ENCODE peak calls at places on chromosome 18, in ten cellular contexts. One of them, this sample, is unnamed.

GRCh38 chr18:37499913-37500312 is 65.7 kb downstream of the CELF4 start:
- DNase-seq in astrocyte of the spinal cord: no peak
- DNase-seq in RWPE1: no peak
- DNase-seq in right lobe of liver: no peak
- DNase-seq in A549: no peak
- DNase-seq in osteocyte: no peak
- DNase-seq in WTC11: no peak
- DNase-seq in choroid plexus epithelial cell: no peak
- DNase-seq in activated B cell treated with CpG ODN at 0.5 μM for 24 hours: no peak
- DNase-seq in IMR-90: no peak
- DNase-seq in this sample: no peak

GRCh38 chr18:22557160-22557941 is 139.6 kb upstream of the CTAGE1 start:
- DNase-seq in astrocyte of the spinal cord: no peak
- DNase-seq in RWPE1: no peak
- DNase-seq in right lobe of liver: no peak
- DNase-seq in A549: no peak
- DNase-seq in osteocyte: no peak
- DNase-seq in WTC11: no peak
- DNase-seq in choroid plexus epithelial cell: no peak
- DNase-seq in activated B cell treated with CpG ODN at 0.5 μM for 24 hours: no peak
- DNase-seq in IMR-90: no peak
- DNase-seq in this sample: no peak

GRCh38 chr18:39571511-39571910 is 2005.9 kb upstream of the CELF4 start:
- DNase-seq in astrocyte of the spinal cord: peak; percentile 22
- DNase-seq in RWPE1: no peak
- DNase-seq in right lobe of liver: no peak
- DNase-seq in A549: peak; percentile 3
- DNase-seq in osteocyte: no peak
- DNase-seq in WTC11: no peak
- DNase-seq in choroid plexus epithelial cell: peak; percentile 61
- DNase-seq in activated B cell treated with CpG ODN at 0.5 μM for 24 hours: no peak
- DNase-seq in IMR-90: peak; percentile 19
- DNase-seq in this sample: peak; percentile 30

GRCh38 chr18:9742588-9743131 is 34.6 kb downstream of the RAB31 start:
- DNase-seq in astrocyte of the spinal cord: peak; percentile 68
- DNase-seq in RWPE1: no peak
- DNase-seq in right lobe of liver: no peak
- DNase-seq in A549: no peak
- DNase-seq in osteocyte: no peak
- DNase-seq in WTC11: no peak
- DNase-seq in choroid plexus epithelial cell: peak; percentile 63
- DNase-seq in activated B cell treated with CpG ODN at 0.5 μM for 24 hours: no peak
- DNase-seq in IMR-90: peak; percentile 36
- DNase-seq in this sample: peak; percentile 61

GRCh38 chr18:57542126-57542525 is 44.4 kb downstream of the FECH start:
- DNase-seq in astrocyte of the spinal cord: peak; percentile 56
- DNase-seq in RWPE1: no peak
- DNase-seq in right lobe of liver: no peak
- DNase-seq in A549: no peak
- DNase-seq in osteocyte: no peak
- DNase-seq in WTC11: no peak
- DNase-seq in choroid plexus epithelial cell: peak; percentile 52
- DNase-seq in activated B cell treated with CpG ODN at 0.5 μM for 24 hours: no peak
- DNase-seq in IMR-90: peak; percentile 86
- DNase-seq in this sample: no peak

GRCh38 chr18:8688428-8688827 is 16.9 kb upstream of the MTCL1 start:
- DNase-seq in astrocyte of the spinal cord: no peak
- DNase-seq in RWPE1: no peak
- DNase-seq in right lobe of liver: no peak
- DNase-seq in A549: no peak
- DNase-seq in osteocyte: no peak
- DNase-seq in WTC11: no peak
- DNase-seq in choroid plexus epithelial cell: no peak
- DNase-seq in activated B cell treated with CpG ODN at 0.5 μM for 24 hours: no peak
- DNase-seq in IMR-90: no peak
- DNase-seq in this sample: no peak

GRCh38 chr18:11752116-11752911 is 63.2 kb downstream of the GNAL start:
- DNase-seq in astrocyte of the spinal cord: peak; percentile 32
- DNase-seq in RWPE1: peak; percentile 40
- DNase-seq in right lobe of liver: no peak
- DNase-seq in A549: peak; percentile 60
- DNase-seq in osteocyte: no peak
- DNase-seq in WTC11: peak; percentile 54
- DNase-seq in choroid plexus epithelial cell: peak; percentile 53
- DNase-seq in activated B cell treated with CpG ODN at 0.5 μM for 24 hours: no peak
- DNase-seq in IMR-90: peak; percentile 30
- DNase-seq in this sample: no peak

GRCh38 chr18:9918016-9918680 is 4.3 kb downstream of the VAPA start:
- DNase-seq in astrocyte of the spinal cord: peak; percentile 63
- DNase-seq in RWPE1: peak; percentile 57
- DNase-seq in right lobe of liver: no peak
- DNase-seq in A549: peak; percentile 13
- DNase-seq in osteocyte: no peak
- DNase-seq in WTC11: no peak
- DNase-seq in choroid plexus epithelial cell: peak; percentile 51
- DNase-seq in activated B cell treated with CpG ODN at 0.5 μM for 24 hours: no peak
- DNase-seq in IMR-90: peak; percentile 47
- DNase-seq in this sample: peak; percentile 62

GRCh38 chr18:58668211-58668610 is 3.1 kb upstream of the MALT1 start:
- DNase-seq in astrocyte of the spinal cord: no peak
- DNase-seq in RWPE1: no peak
- DNase-seq in right lobe of liver: no peak
- DNase-seq in A549: no peak
- DNase-seq in osteocyte: no peak
- DNase-seq in WTC11: no peak
- DNase-seq in choroid plexus epithelial cell: no peak
- DNase-seq in activated B cell treated with CpG ODN at 0.5 μM for 24 hours: no peak
- DNase-seq in IMR-90: no peak
- DNase-seq in this sample: peak; percentile 18

GRCh38 chr18:11883153-11883552 is 25.0 kb downstream of the MPPE1 start:
- DNase-seq in astrocyte of the spinal cord: no peak
- DNase-seq in RWPE1: no peak
- DNase-seq in right lobe of liver: no peak
- DNase-seq in A549: no peak
- DNase-seq in osteocyte: no peak
- DNase-seq in WTC11: no peak
- DNase-seq in choroid plexus epithelial cell: no peak
- DNase-seq in activated B cell treated with CpG ODN at 0.5 μM for 24 hours: no peak
- DNase-seq in IMR-90: peak; percentile 41
- DNase-seq in this sample: no peak

GRCh38 chr18:3297025-3297984 is 35.4 kb downstream of the MYL12B start:
- DNase-seq in astrocyte of the spinal cord: peak; percentile 93
- DNase-seq in RWPE1: peak; percentile 79
- DNase-seq in right lobe of liver: peak; percentile 91
- DNase-seq in A549: peak; percentile 34
- DNase-seq in osteocyte: peak; percentile 91
- DNase-seq in WTC11: peak; percentile 97
- DNase-seq in choroid plexus epithelial cell: peak; percentile 98
- DNase-seq in activated B cell treated with CpG ODN at 0.5 μM for 24 hours: peak; percentile 82
- DNase-seq in IMR-90: peak; percentile 86
- DNase-seq in this sample: peak; percentile 97
- TF ChIP-seq CTCF in astrocyte of the spinal cord: peak; percentile 66
- TF ChIP-seq CTCF in RWPE1: peak; percentile 68
- TF ChIP-seq CTCF in right lobe of liver: peak; percentile 64
- TF ChIP-seq CTCF in A549: peak; percentile 54
- TF ChIP-seq CTCF in osteocyte: peak; percentile 68
- TF ChIP-seq CTCF in WTC11: peak; percentile 59
- TF ChIP-seq CTCF in choroid plexus epithelial cell: peak; percentile 53
- TF ChIP-seq CTCF in activated B cell treated with CpG ODN at 0.5 μM for 24 hours: no peak
- TF ChIP-seq CTCF in IMR-90: peak; percentile 26
- TF ChIP-seq CTCF in this sample: peak; percentile 36

GRCh38 chr18:66557091-66557490 is 46.8 kb downstream of the CDH19 start:
- DNase-seq in astrocyte of the spinal cord: no peak
- DNase-seq in RWPE1: no peak
- DNase-seq in right lobe of liver: no peak
- DNase-seq in A549: no peak
- DNase-seq in osteocyte: no peak
- DNase-seq in WTC11: no peak
- DNase-seq in choroid plexus epithelial cell: no peak
- DNase-seq in activated B cell treated with CpG ODN at 0.5 μM for 24 hours: no peak
- DNase-seq in IMR-90: no peak
- DNase-seq in this sample: no peak

GRCh38 chr18:66564236-66564635 is 39.7 kb downstream of the CDH19 start:
- DNase-seq in astrocyte of the spinal cord: no peak
- DNase-seq in RWPE1: no peak
- DNase-seq in right lobe of liver: no peak
- DNase-seq in A549: no peak
- DNase-seq in osteocyte: no peak
- DNase-seq in WTC11: no peak
- DNase-seq in choroid plexus epithelial cell: no peak
- DNase-seq in activated B cell treated with CpG ODN at 0.5 μM for 24 hours: no peak
- DNase-seq in IMR-90: no peak
- DNase-seq in this sample: no peak

GRCh38 chr18:66558773-66559172 is 45.1 kb downstream of the CDH19 start:
- DNase-seq in astrocyte of the spinal cord: peak; percentile 2
- DNase-seq in RWPE1: peak; percentile 2
- DNase-seq in right lobe of liver: no peak
- DNase-seq in A549: no peak
- DNase-seq in osteocyte: no peak
- DNase-seq in WTC11: no peak
- DNase-seq in choroid plexus epithelial cell: peak; percentile 42
- DNase-seq in activated B cell treated with CpG ODN at 0.5 μM for 24 hours: no peak
- DNase-seq in IMR-90: no peak
- DNase-seq in this sample: peak; percentile 50

GRCh38 chr18:66562279-66562678 is 41.6 kb downstream of the CDH19 start:
- DNase-seq in astrocyte of the spinal cord: no peak
- DNase-seq in RWPE1: no peak
- DNase-seq in right lobe of liver: no peak
- DNase-seq in A549: no peak
- DNase-seq in osteocyte: no peak
- DNase-seq in WTC11: no peak
- DNase-seq in choroid plexus epithelial cell: no peak
- DNase-seq in activated B cell treated with CpG ODN at 0.5 μM for 24 hours: no peak
- DNase-seq in IMR-90: no peak
- DNase-seq in this sample: no peak

GRCh38 chr18:66560092-66560491 is 43.8 kb downstream of the CDH19 start:
- DNase-seq in astrocyte of the spinal cord: peak; percentile 14
- DNase-seq in RWPE1: peak; percentile 4
- DNase-seq in right lobe of liver: no peak
- DNase-seq in A549: no peak
- DNase-seq in osteocyte: no peak
- DNase-seq in WTC11: no peak
- DNase-seq in choroid plexus epithelial cell: peak; percentile 53
- DNase-seq in activated B cell treated with CpG ODN at 0.5 μM for 24 hours: no peak
- DNase-seq in IMR-90: no peak
- DNase-seq in this sample: peak; percentile 61
- TF ChIP-seq CTCF in astrocyte of the spinal cord: peak; percentile 56
- TF ChIP-seq CTCF in RWPE1: peak; percentile 25
- TF ChIP-seq CTCF in right lobe of liver: peak; percentile 66
- TF ChIP-seq CTCF in A549: peak; percentile 39
- TF ChIP-seq CTCF in osteocyte: peak; percentile 60
- TF ChIP-seq CTCF in WTC11: peak; percentile 15
- TF ChIP-seq CTCF in choroid plexus epithelial cell: peak; percentile 62
- TF ChIP-seq CTCF in activated B cell treated with CpG ODN at 0.5 μM for 24 hours: no peak
- TF ChIP-seq CTCF in IMR-90: no peak
- TF ChIP-seq CTCF in this sample: peak; percentile 54

GRCh38 chr18:79497638-79498081 is 101.9 kb downstream of the NFATC1 start:
- DNase-seq in astrocyte of the spinal cord: no peak
- DNase-seq in RWPE1: no peak
- DNase-seq in right lobe of liver: no peak
- DNase-seq in A549: no peak
- DNase-seq in osteocyte: no peak
- DNase-seq in WTC11: no peak
- DNase-seq in choroid plexus epithelial cell: peak; percentile 13
- DNase-seq in activated B cell treated with CpG ODN at 0.5 μM for 24 hours: no peak
- DNase-seq in IMR-90: peak; percentile 4
- DNase-seq in this sample: no peak

GRCh38 chr18:79498662-79499061 is 102.9 kb downstream of the NFATC1 start:
- DNase-seq in astrocyte of the spinal cord: no peak
- DNase-seq in RWPE1: no peak
- DNase-seq in right lobe of liver: no peak
- DNase-seq in A549: no peak
- DNase-seq in osteocyte: peak; percentile 17
- DNase-seq in WTC11: no peak
- DNase-seq in choroid plexus epithelial cell: no peak
- DNase-seq in activated B cell treated with CpG ODN at 0.5 μM for 24 hours: no peak
- DNase-seq in IMR-90: no peak
- DNase-seq in this sample: no peak

GRCh38 chr18:79495591-79496071 is 99.9 kb downstream of the NFATC1 start:
- DNase-seq in astrocyte of the spinal cord: no peak
- DNase-seq in RWPE1: no peak
- DNase-seq in right lobe of liver: peak; percentile 36
- DNase-seq in A549: no peak
- DNase-seq in osteocyte: peak; percentile 71
- DNase-seq in WTC11: no peak
- DNase-seq in choroid plexus epithelial cell: no peak
- DNase-seq in activated B cell treated with CpG ODN at 0.5 μM for 24 hours: no peak
- DNase-seq in IMR-90: no peak
- DNase-seq in this sample: no peak

GRCh38 chr18:79496237-79496977 is 100.7 kb downstream of the NFATC1 start:
- DNase-seq in astrocyte of the spinal cord: no peak
- DNase-seq in RWPE1: no peak
- DNase-seq in right lobe of liver: peak; percentile 44
- DNase-seq in A549: no peak
- DNase-seq in osteocyte: peak; percentile 74
- DNase-seq in WTC11: no peak
- DNase-seq in choroid plexus epithelial cell: no peak
- DNase-seq in activated B cell treated with CpG ODN at 0.5 μM for 24 hours: no peak
- DNase-seq in IMR-90: no peak
- DNase-seq in this sample: no peak

DNA sequence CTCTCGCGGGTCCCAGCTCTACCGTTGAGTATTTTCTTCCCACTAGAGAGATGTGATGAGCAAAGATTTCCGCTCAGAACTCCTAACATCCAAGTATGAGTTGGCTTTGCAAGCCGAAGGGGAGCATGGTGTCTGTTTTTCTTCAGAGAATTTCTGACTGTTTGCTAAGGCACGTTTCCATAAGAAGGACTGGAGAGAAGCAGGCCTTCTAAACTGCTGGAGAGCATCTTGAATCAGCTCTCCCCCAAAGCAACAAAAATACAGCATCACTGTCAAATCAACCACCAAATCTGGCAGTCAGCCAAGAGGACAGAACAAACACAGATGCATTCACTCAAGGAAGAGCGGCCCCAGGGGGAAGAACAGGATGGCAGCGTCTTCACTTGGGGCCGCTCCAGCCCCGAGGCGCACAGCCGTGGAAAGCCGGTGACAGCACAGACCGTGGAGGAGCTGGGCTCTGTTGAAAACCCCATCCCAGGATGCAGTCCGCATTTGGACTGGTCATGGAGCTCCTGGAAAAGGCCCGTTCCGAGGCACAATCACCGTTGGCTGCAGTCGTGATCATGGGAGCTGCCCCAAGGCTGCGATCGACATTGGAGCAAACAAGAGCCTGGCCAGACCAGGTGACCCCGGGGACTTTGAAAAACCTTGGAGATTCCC is 101.4 kb downstream of the NFATC1 start:
- DNase-seq in astrocyte of the spinal cord: peak; percentile 73
- DNase-seq in RWPE1: no peak
- DNase-seq in right lobe of liver: peak; percentile 33
- DNase-seq in A549: no peak
- DNase-seq in osteocyte: peak; percentile 85
- DNase-seq in WTC11: no peak
- DNase-seq in choroid plexus epithelial cell: peak; percentile 73
- DNase-seq in activated B cell treated with CpG ODN at 0.5 μM for 24 hours: no peak
- DNase-seq in IMR-90: peak; percentile 57
- DNase-seq in this sample: no peak
- TF ChIP-seq CTCF in astrocyte of the spinal cord: no peak
- TF ChIP-seq CTCF in RWPE1: no peak
- TF ChIP-seq CTCF in right lobe of liver: no peak
- TF ChIP-seq CTCF in A549: no peak
- TF ChIP-seq CTCF in osteocyte: no peak
- TF ChIP-seq CTCF in WTC11: no peak
- TF ChIP-seq CTCF in choroid plexus epithelial cell: no peak
- TF ChIP-seq CTCF in activated B cell treated with CpG ODN at 0.5 μM for 24 hours: no peak
- TF ChIP-seq CTCF in IMR-90: no peak
- TF ChIP-seq CTCF in this sample: no peak

GRCh38 chr18:78526923-78527775 is 452.5 kb upstream of the SALL3 start:
- DNase-seq in astrocyte of the spinal cord: no peak
- DNase-seq in RWPE1: no peak
- DNase-seq in right lobe of liver: no peak
- DNase-seq in A549: no peak
- DNase-seq in osteocyte: peak; percentile 76
- DNase-seq in WTC11: no peak
- DNase-seq in choroid plexus epithelial cell: no peak
- DNase-seq in activated B cell treated with CpG ODN at 0.5 μM for 24 hours: no peak
- DNase-seq in IMR-90: no peak
- DNase-seq in this sample: no peak
- TF ChIP-seq CTCF in astrocyte of the spinal cord: no peak
- TF ChIP-seq CTCF in RWPE1: no peak
- TF ChIP-seq CTCF in right lobe of liver: no peak
- TF ChIP-seq CTCF in A549: no peak
- TF ChIP-seq CTCF in osteocyte: no peak
- TF ChIP-seq CTCF in WTC11: no peak
- TF ChIP-seq CTCF in choroid plexus epithelial cell: no peak
- TF ChIP-seq CTCF in activated B cell treated with CpG ODN at 0.5 μM for 24 hours: no peak
- TF ChIP-seq CTCF in IMR-90: no peak
- TF ChIP-seq CTCF in this sample: no peak

This sample was measured in MCF 10A.